ENCODE peak calls at places on chromosomes 16 and 17, in seven cellular contexts. Q is neuronal stem cell, C is mesendoderm, O is IMR-90, Y is H1, G is mesenchymal stem cell, T is trophoblast cell. A is an unnamed sample.

GRCh38 chr17:62652251-62653001 is 25.0 kb downstream of the MRC2 start:
- DNase-seq in G (peak; percentile 89), Y (peak; percentile 72), Q (peak; percentile 35), C (peak; percentile 88), O (peak; percentile 75), T (peak; percentile 58), A (no peak)

GRCh38 chr17:17880577-17881196 is 43.9 kb upstream of the SREBF1 start:
- DNase-seq in C (no peak), Q (no peak), T (no peak), O (no peak), G (no peak), Y (no peak), A (no peak)

GRCh38 chr16:57863434-57864160 is 61.3 kb upstream of the KIFC3 start:
- DNase-seq in Y (no peak), G (peak; percentile 79), C (peak; percentile 96), Q (peak; percentile 39), T (peak; percentile 59), O (peak; percentile 79), A (peak; percentile 69)

GRCh38 chr17:81030726-81031570 is 4.0 kb upstream of the BAIAP2 start:
- DNase-seq in T (no peak), G (no peak), C (no peak), Q (no peak), O (no peak), Y (no peak), A (no peak)

GRCh38 chr16:31461921-31462804 is 2.9 kb downstream of the ARMC5 start:
- DNase-seq in Q (no peak), Y (no peak), C (no peak), O (no peak), G (no peak), T (no peak), A (no peak)

GRCh38 chr16:49365711-49366509 is 7.7 kb upstream of the C16orf78 start:
- DNase-seq in C (no peak), T (no peak), O (no peak), Q (no peak), G (no peak), Y (no peak), A (no peak)

GRCh38 chr16:27428035-27428785 is 26.2 kb downstream of the IL21R start:
- DNase-seq in Y (peak; percentile 46), T (no peak), O (no peak), G (no peak), C (peak; percentile 10), Q (no peak), A (peak; percentile 24)

GRCh38 chr16:68236804-68237242 is 896 bp upstream of the ESRP2 start:
- DNase-seq in Q (no peak), Y (no peak), C (no peak), O (no peak), G (no peak), T (no peak), A (no peak)

GRCh38 chr17:40442392-40443195 is 656 bp upstream of the IGFBP4 start:
- DNase-seq in C (peak; percentile 55), G (peak; percentile 69), Q (no peak), Y (no peak), T (peak; percentile 3), O (peak; percentile 47), A (peak; percentile 67)

GRCh38 chr17:82054351-82055022 is 2.8 kb downstream of the GPS1 start:
- DNase-seq in O (no peak), Y (no peak), G (no peak), C (no peak), T (no peak), Q (no peak), A (no peak)

GRCh38 chr17:7873051-7873450 is 15.2 kb downstream of the CYB5D1 start:
- DNase-seq in Y (no peak), C (no peak), Q (no peak), G (peak; percentile 59), T (no peak), O (peak; percentile 30), A (no peak)

GRCh38 chr17:81044764-81045589 is 10.0 kb downstream of the BAIAP2 start:
- DNase-seq in O (peak; percentile 79), Y (no peak), Q (no peak), G (peak; percentile 82), T (peak; percentile 93), C (no peak), A (no peak)

GRCh38 chr17:37527249-37527851 is 37.7 kb downstream of the DUSP14 start:
- DNase-seq in G (peak; percentile 63), T (peak; percentile 62), Q (peak; percentile 14), C (peak; percentile 79), O (peak; percentile 70), Y (peak; percentile 40), A (no peak)

GRCh38 chr17:8807070-8807550 is 7.9 kb upstream of the MFSD6L start:
- DNase-seq in Q (no peak), O (no peak), Y (peak; percentile 16), C (peak; percentile 42), G (peak; percentile 6), T (no peak), A (peak; percentile 23)

GRCh38 chr17:80527016-80527645 is 17.5 kb upstream of the RPTOR start:
- DNase-seq in T (no peak), C (no peak), Y (no peak), O (peak; percentile 62), Q (no peak), G (no peak), A (no peak)

GRCh38 chr17:78315355-78316114 is 44.3 kb downstream of the SOCS3 start:
- DNase-seq in Y (no peak), O (peak; percentile 92), T (peak; percentile 28), Q (no peak), C (peak; percentile 55), G (peak; percentile 96), A (no peak)

GRCh38 chr16:50550035-50550434 is 1.8 kb downstream of the NKD1 start:
- DNase-seq in Y (no peak), O (no peak), C (no peak), G (no peak), T (no peak), Q (no peak), A (no peak)

GRCh38 chr17:74795327-74796020 is 19.3 kb upstream of the NAT9 start:
- DNase-seq in Q (no peak), O (no peak), C (no peak), G (no peak), Y (no peak), T (no peak), A (no peak)

GRCh38 chr17:27455914-27456680 is at the start of gene KSR1:
- DNase-seq in Y (peak; percentile 90), C (peak; percentile 92), G (peak; percentile 75), Q (peak; percentile 84), O (peak; percentile 72), T (peak; percentile 81), A (peak; percentile 92)

DNA sequence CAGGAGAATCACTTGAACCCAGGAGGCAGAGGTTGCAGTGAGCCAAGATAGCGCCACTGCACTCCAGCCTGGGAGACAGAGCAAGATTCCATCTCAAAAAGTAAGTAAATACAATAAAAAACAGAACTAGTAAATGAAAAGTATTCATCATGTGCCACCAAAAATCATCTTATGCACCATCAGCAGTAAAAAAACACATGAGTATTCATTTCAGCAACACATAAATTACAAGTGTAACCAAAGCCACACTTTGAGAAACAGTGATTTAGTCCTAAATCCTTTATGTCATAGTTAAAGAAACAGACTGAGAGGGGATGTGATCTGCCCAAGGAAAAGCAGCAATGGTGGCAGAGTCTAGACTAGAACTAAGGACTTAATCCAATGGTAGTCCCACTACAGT is 13.0 kb downstream of the DCUN1D3 start:
- DNase-seq in Y (no peak), C (no peak), O (no peak), T (no peak), Q (no peak), G (no peak), A (no peak)
- H3K23ac ChIP-seq in Y (no peak overlapping the region), C (no peak overlapping the region), O (no peak overlapping the region), T (no peak overlapping the region), Q (no peak overlapping the region), G (no peak overlapping the region), A (no peak overlapping the region)

GRCh38 chr17:47730681-47731080 is 2.4 kb upstream of the TBX21 start:
- DNase-seq in O (no peak), G (no peak), Y (no peak), T (no peak), C (no peak), Q (no peak), A (peak; percentile 17)

GRCh38 chr17:47733414-47734288 is 615 bp downstream of the TBX21 start:
- DNase-seq in G (no peak), Q (no peak), Y (no peak), T (no peak), C (peak; percentile 25), O (no peak), A (peak; percentile 53)

GRCh38 chr17:47731396-47731795 is 1.6 kb upstream of the TBX21 start:
- DNase-seq in Y (no peak), T (no peak), G (no peak), Q (no peak), C (no peak), O (no peak), A (peak; percentile 21)

GRCh38 chr17:47733047-47733413 is at the start of gene TBX21:
- DNase-seq in T (peak; percentile 29), Q (peak; percentile 76), Y (peak; percentile 78), O (no peak), C (peak; percentile 91), G (peak; percentile 37), A (peak; percentile 89)

DNA sequence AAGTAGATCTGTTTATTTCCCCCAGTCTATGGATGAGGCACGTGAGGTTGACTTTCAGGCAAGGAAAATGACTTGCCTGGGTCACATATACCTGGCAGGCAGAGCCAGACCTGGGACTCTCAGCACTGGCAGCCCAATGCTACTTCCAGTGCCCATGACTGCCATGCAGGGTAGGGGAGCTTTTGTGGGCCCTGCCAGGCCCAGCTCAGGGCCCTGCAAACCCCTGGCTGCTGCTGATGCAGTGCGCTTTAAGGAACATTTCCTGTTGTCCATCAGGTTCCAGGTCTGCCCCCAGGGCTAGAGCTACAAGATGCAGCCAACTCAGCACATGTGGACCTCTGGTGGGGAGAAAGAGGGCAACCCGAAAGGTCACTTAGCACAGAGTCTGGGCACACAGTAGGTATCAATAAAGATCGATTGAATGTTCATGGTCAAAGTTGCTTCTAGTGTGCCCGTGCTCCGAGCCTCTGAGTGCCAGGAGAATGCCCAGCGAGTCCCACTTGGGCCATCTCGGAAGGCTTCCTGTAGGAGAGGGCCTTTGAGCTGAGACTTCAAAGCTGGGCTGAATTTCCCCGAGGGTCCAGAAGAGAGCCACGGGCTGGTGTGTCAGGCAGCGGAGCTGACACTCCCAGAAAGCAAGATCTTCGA is 513 bp upstream of the TBX21 start:
- DNase-seq in T (no peak), Y (no peak), Q (no peak), C (peak; percentile 43), O (no peak), G (no peak), A (peak; percentile 49)
- H3K23ac ChIP-seq in T (no peak overlapping the region), Y (no peak overlapping the region), Q (peak overlapping the region; percentile 70), C (no peak overlapping the region), O (no peak overlapping the region), G (no peak overlapping the region), A (no peak overlapping the region)

GRCh38 chr17:57403241-57403640 is 146.9 kb downstream of the MSI2 start:
- DNase-seq in G (no peak), Y (no peak), T (no peak), O (no peak), Q (no peak), C (no peak), A (no peak)
- H3K23ac ChIP-seq in G (no peak overlapping the region), Y (no peak overlapping the region), T (no peak overlapping the region), O (no peak overlapping the region), Q (no peak overlapping the region), C (no peak overlapping the region), A (no peak overlapping the region)

DNA sequence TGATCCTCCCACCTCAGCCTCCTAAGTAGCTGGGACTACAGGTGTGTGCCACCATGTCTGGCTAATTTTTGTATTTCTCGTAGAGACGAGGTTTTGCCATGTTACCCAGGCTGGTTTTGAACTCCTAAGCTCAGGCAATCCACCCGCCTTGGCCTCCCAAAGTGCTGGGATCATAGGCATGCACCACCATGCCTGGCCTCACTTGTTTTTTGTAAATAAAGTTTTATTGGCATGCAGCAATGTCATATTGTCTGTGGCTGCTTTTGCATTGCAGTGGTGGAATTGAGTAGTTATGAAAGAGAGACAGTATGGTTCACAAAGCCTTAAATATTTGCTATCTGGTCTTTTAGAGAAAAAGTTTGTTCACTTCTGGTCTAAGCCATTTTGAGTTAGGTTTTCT is 124.7 kb downstream of the PRKCA start:
- DNase-seq in C (no peak), Q (no peak), G (no peak), O (no peak), Y (no peak), T (no peak), A (no peak)
- H3K23ac ChIP-seq in C (no peak overlapping the region), Q (no peak overlapping the region), G (no peak overlapping the region), O (no peak overlapping the region), Y (no peak overlapping the region), T (no peak overlapping the region), A (no peak overlapping the region)